ENCODE peak calls at places on chromosome 5, in seven cellular contexts. J is LHCN-M2; T is omental fat pad; H is NCI-H2029; Y is heart right ventricle; S is naive thymus-derived CD8-positive, alpha-beta T cell; F is ovary. L is an unnamed sample.

GRCh38 chr5:107217721-107218130 is 453.0 kb downstream of the EFNA5 start:
- DNase-seq in J (peak), T (no peak), H (peak), Y (peak), S (no peak), F (no peak), L (no peak)

GRCh38 chr5:855771-856530 is 5.2 kb upstream of the ZDHHC11 start:
- DNase-seq in J (peak), T (no peak), H (no peak), Y (peak), S (no peak), F (no peak), L (peak)

GRCh38 chr5:159104058-159104651 is 4.4 kb upstream of the EBF1 start:
- DNase-seq in J (no peak), T (no peak), H (no peak), Y (peak), S (no peak), F (peak), L (no peak)

GRCh38 chr5:58314356-58315045 is 145.4 kb downstream of the PLK2 start:
- DNase-seq in J (no peak), T (no peak), H (no peak), Y (no peak), S (no peak), F (no peak), L (peak)

GRCh38 chr5:151696470-151697061 is 9.9 kb upstream of the SPARC start:
- DNase-seq in J (peak), T (peak), H (no peak), Y (peak), S (no peak), F (peak), L (peak)

GRCh38 chr5:104189909-104190308 is 627.3 kb upstream of the NUDT12 start:
- DNase-seq in J (peak), T (no peak), H (no peak), Y (no peak), S (no peak), F (no peak), L (peak)

GRCh38 chr5:96721351-96721970 is 59.3 kb downstream of the CAST start:
- DNase-seq in J (peak), T (no peak), H (peak), Y (no peak), S (no peak), F (no peak), L (peak)

GRCh38 chr5:155943516-155944407 is 383.2 kb upstream of the SGCD start:
- DNase-seq in J (peak), T (no peak), H (peak), Y (peak), S (peak), F (peak), L (peak)

GRCh38 chr5:34008721-34009120 is 871 bp upstream of the AMACR start:
- DNase-seq in J (no peak), T (no peak), H (no peak), Y (no peak), S (no peak), F (no peak), L (no peak)

GRCh38 chr5:77204967-77205366 is 5.5 kb upstream of the PDE8B start:
- DNase-seq in J (no peak), T (no peak), H (no peak), Y (no peak), S (no peak), F (no peak), L (no peak)

GRCh38 chr5:134430001-134430569 is 18.4 kb upstream of the CDKN2AIPNL start:
- DNase-seq in J (no peak), T (no peak), H (no peak), Y (no peak), S (no peak), F (no peak), L (no peak)

GRCh38 chr5:82938901-82939300 is 138.3 kb downstream of the TMEM167A start:
- DNase-seq in J (no peak), T (no peak), H (no peak), Y (no peak), S (no peak), F (no peak), L (no peak)

GRCh38 chr5:68137451-68138190 is 77.9 kb upstream of the PIK3R1 start:
- DNase-seq in J (no peak), T (no peak), H (no peak), Y (no peak), S (no peak), F (no peak), L (peak)

GRCh38 chr5:138459311-138459710 is 6.0 kb upstream of the EGR1 start:
- DNase-seq in J (no peak), T (no peak), H (no peak), Y (peak), S (peak), F (no peak), L (no peak)

GRCh38 chr5:36948041-36948440 is 71.5 kb downstream of the NIPBL start:
- DNase-seq in J (peak), T (no peak), H (no peak), Y (no peak), S (no peak), F (no peak), L (peak)

GRCh38 chr5:98775962-98776687 is 2.7 kb downstream of the RGMB start:
- DNase-seq in J (peak), T (no peak), H (no peak), Y (no peak), S (no peak), F (no peak), L (peak)

GRCh38 chr5:34022131-34022705 is 14.4 kb upstream of the AMACR start:
- DNase-seq in J (no peak), T (no peak), H (no peak), Y (no peak), S (peak), F (no peak), L (peak)

GRCh38 chr5:33588654-33589372 is 148.0 kb downstream of the TARS1 start:
- DNase-seq in J (peak), T (no peak), H (no peak), Y (no peak), S (peak), F (no peak), L (no peak)

GRCh38 chr5:140160432-140160831 is 14.6 kb upstream of the CYSTM1 start:
- DNase-seq in J (no peak), T (no peak), H (no peak), Y (no peak), S (no peak), F (no peak), L (no peak)

GRCh38 chr5:135591277-135591676 is 12.5 kb upstream of the CXCL14 start:
- DNase-seq in J (no peak), T (no peak), H (no peak), Y (no peak), S (no peak), F (no peak), L (no peak)

GRCh38 chr5:142290574-142291299 is 34.1 kb downstream of the SPRY4 start:
- DNase-seq in J (no peak), T (no peak), H (peak), Y (peak), S (no peak), F (no peak), L (peak)

GRCh38 chr5:139919308-139919707 is 123.7 kb downstream of the PSD2 start:
- DNase-seq in J (peak), T (no peak), H (no peak), Y (no peak), S (no peak), F (no peak), L (no peak)

GRCh38 chr5:17928571-17928970 is 294.3 kb downstream of the TAF11L14 start:
- DNase-seq in J (no peak), T (no peak), H (no peak), Y (peak), S (no peak), F (no peak), L (peak)

GRCh38 chr5:126395198-126395597 is 28.0 kb upstream of the GRAMD2B start:
- DNase-seq in J (no peak), T (no peak), H (no peak), Y (no peak), S (no peak), F (no peak), L (no peak)

GRCh38 chr5:172002310-172002709 is 4.1 kb downstream of the FBXW11 start:
- DNase-seq in J (no peak), T (no peak), H (no peak), Y (no peak), S (peak), F (no peak), L (peak)

GRCh38 chr5:177498013-177498847 is 826 bp upstream of the PDLIM7 start:
- DNase-seq in J (no peak), T (no peak), H (no peak), Y (peak), S (no peak), F (peak), L (no peak)

GRCh38 chr5:52657231-52657645 is 130.5 kb upstream of the ITGA1 start:
- DNase-seq in J (peak), T (no peak), H (peak), Y (no peak), S (peak), F (no peak), L (peak)

GRCh38 chr5:52786937-52787599 is 648 bp upstream of the ITGA1 start:
- DNase-seq in J (peak), T (no peak), H (no peak), Y (no peak), S (peak), F (no peak), L (no peak)

GRCh38 chr5:43582082-43583005 is 20.6 kb upstream of the NNT start:
- DNase-seq in J (no peak), T (no peak), H (no peak), Y (no peak), S (no peak), F (no peak), L (no peak)

GRCh38 chr5:104843822-104844221 is 1281.2 kb upstream of the NUDT12 start:
- DNase-seq in J (no peak), T (no peak), H (no peak), Y (no peak), S (no peak), F (no peak), L (no peak)

GRCh38 chr5:36301858-36302603 is at the start of gene RANBP3L:
- DNase-seq in J (peak), T (no peak), H (no peak), Y (no peak), S (no peak), F (peak), L (peak)

GRCh38 chr5:10323588-10324488 is 16.1 kb upstream of the CMBL start:
- DNase-seq in J (no peak), T (no peak), H (no peak), Y (no peak), S (no peak), F (no peak), L (no peak)

GRCh38 chr5:134086943-134087305 is 27.6 kb upstream of the TCF7 start:
- DNase-seq in J (no peak), T (no peak), H (no peak), Y (no peak), S (peak), F (no peak), L (no peak)

GRCh38 chr5:53373420-53374188 is 106.8 kb upstream of the FST start:
- DNase-seq in J (no peak), T (no peak), H (no peak), Y (no peak), S (no peak), F (no peak), L (no peak)

GRCh38 chr5:84729326-84729725 is 344.6 kb upstream of the EDIL3 start:
- DNase-seq in J (peak), T (no peak), H (no peak), Y (no peak), S (no peak), F (no peak), L (peak)

GRCh38 chr5:95617057-95617456 is 2.8 kb upstream of the GPR150 start:
- DNase-seq in J (peak), T (no peak), H (no peak), Y (no peak), S (no peak), F (no peak), L (peak)

GRCh38 chr5:89904442-89904841 is 505.1 kb downstream of the CETN3 start:
- DNase-seq in J (no peak), T (no peak), H (no peak), Y (no peak), S (no peak), F (no peak), L (no peak)